ENCODE peak calls at places on chromosomes 7 and 10, in six cellular contexts. R, Z, A, M, W and F are unnamed samples.

GRCh38 chr10:122344741-122345258 is 29.7 kb upstream of the PLEKHA1 start:
- DNase-seq in M (peak), Z (no peak), A (no peak), R (peak), W (peak), F (no peak)

GRCh38 chr10:79350407-79351154 is 3.3 kb downstream of the PPIF start:
- DNase-seq in M (no peak), Z (no peak), A (no peak), R (no peak), W (no peak), F (peak)

GRCh38 chr10:129531195-129531968 is 64.3 kb downstream of the MGMT start:
- DNase-seq in R (peak), M (peak), Z (no peak), A (no peak), W (peak), F (no peak)

GRCh38 chr10:110273474-110273873 is 31.2 kb downstream of the SMNDC1 start:
- DNase-seq in R (peak), M (peak), W (peak), Z (peak), A (peak), F (peak)

GRCh38 chr10:5299950-5300349 is 64.8 kb upstream of the UCN3 start:
- DNase-seq in W (no peak), R (no peak), A (no peak), M (no peak), Z (no peak), F (no peak)

GRCh38 chr7:5237286-5237685 is 45.5 kb upstream of the SLC29A4 start:
- DNase-seq in M (peak), A (peak), Z (peak), R (peak), W (peak), F (no peak)

GRCh38 chr7:100895956-100896742 is 461 bp upstream of the ACHE start:
- DNase-seq in R (no peak), W (no peak), Z (peak), M (no peak), A (no peak), F (no peak)

GRCh38 chr7:144391823-144392255 is 11.7 kb downstream of the NOBOX start:
- DNase-seq in M (peak), W (peak), Z (no peak), R (peak), A (no peak), F (peak)

GRCh38 chr7:74253975-74254857 is at the start of gene RFC2:
- DNase-seq in A (peak), Z (peak), R (peak), M (peak), W (peak), F (peak)

GRCh38 chr7:125606661-125607060 is 677.0 kb upstream of the POT1 start:
- DNase-seq in A (no peak), R (no peak), W (no peak), M (no peak), Z (no peak), F (no peak)

GRCh38 chr10:111281516-111281915 is 204.7 kb downstream of the ADRA2A start:
- DNase-seq in Z (peak), W (no peak), M (no peak), R (no peak), A (no peak), F (no peak)

GRCh38 chr10:96500519-96500918 is 13.2 kb downstream of the TLL2 start:
- DNase-seq in W (no peak), M (no peak), A (no peak), R (no peak), Z (no peak), F (no peak)

GRCh38 chr7:105760549-105761447 is 115.6 kb downstream of the ATXN7L1 start:
- DNase-seq in M (peak), A (no peak), R (no peak), W (peak), Z (no peak), F (no peak)

DNA sequence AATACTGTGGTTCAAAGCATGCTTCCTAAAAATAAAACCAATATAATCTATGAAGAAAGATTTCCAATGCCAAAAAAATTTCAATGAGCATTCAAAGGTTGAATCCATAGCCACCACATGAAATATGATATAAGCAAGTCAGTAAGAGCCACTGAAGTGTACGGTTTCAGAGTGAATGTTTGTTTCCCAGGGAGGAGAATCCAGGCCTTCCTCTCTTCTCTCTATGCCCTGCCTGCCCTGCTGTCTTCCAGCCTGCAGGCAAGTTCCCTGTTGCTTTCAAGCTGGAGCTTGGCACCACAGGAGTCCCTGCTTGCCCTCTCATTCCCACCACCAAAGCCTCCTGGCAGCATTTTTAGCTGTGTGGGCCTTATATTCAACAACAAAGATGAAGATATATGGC is 1171.6 kb upstream of the C7orf33 start:
- DNase-seq in M (no peak), W (no peak), Z (no peak), R (no peak), A (no peak), F (no peak)
- TF ChIP-seq CTCF in M (no peak), W (no peak), Z (no peak), R (no peak), A (no peak), F (no peak)

GRCh38 chr7:15288746-15289145 is 273.1 kb downstream of the AGMO start:
- DNase-seq in R (peak), Z (no peak), M (peak), W (peak), A (no peak), F (no peak)

DNA sequence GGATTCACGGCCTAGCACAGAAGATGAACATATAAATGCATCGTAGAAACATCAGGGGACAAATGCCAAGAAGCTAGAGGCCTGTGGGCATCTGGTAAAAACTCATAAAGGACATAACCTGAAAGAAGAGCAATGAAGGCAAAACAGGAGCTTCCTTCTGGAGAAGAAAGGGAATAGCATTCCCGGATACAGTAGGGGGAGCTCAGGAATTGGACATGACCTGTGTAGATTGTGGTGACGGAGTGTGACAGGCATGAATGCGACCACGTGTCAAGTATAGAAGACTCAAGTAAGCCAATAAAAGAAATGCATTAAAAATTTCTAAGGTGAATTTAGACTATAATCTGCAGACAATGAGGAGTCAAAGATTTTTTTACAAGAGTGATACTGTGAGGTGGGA is 270.1 kb downstream of the AGMO start:
- DNase-seq in W (no peak), M (no peak), A (no peak), Z (no peak), R (no peak), F (no peak)
- TF ChIP-seq CTCF in W (no peak), M (no peak), A (no peak), Z (no peak), R (no peak), F (no peak)

DNA sequence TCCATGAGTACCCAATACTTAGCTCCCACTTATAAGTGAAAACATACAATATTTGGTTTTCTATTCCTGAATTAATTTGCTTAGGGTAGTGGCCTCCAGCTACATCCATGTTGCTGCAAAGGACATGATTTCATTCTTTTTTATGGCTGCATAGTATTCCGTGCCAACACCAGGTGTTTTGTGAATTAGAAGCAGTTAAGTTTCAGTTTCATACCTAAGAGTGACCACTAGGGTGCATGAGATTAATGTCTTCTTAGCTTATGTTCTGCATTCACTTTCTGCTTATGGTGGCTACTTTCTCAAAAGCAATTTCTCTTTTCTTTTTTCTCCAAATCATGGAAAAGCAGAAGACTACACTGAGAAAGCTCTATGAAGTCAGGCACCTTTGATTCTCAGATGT is 65.1 kb upstream of the VSTM2A start:
- DNase-seq in A (no peak), M (no peak), W (no peak), Z (no peak), R (no peak), F (no peak)
- TF ChIP-seq CTCF in A (no peak), M (no peak), W (no peak), Z (no peak), R (no peak), F (no peak)

GRCh38 chr7:128244861-128245260 is 3.8 kb downstream of the LEP start:
- DNase-seq in Z (no peak), M (no peak), A (no peak), R (no peak), W (no peak), F (no peak)

GRCh38 chr7:128243273-128243672 is 2.2 kb downstream of the LEP start:
- DNase-seq in R (no peak), M (no peak), Z (no peak), W (no peak), A (no peak), F (no peak)

GRCh38 chr7:128251337-128251736 is 10.3 kb downstream of the LEP start:
- DNase-seq in Z (no peak), A (no peak), W (no peak), R (no peak), M (no peak), F (no peak)

GRCh38 chr7:128247108-128247507 is 6.0 kb downstream of the LEP start:
- DNase-seq in Z (no peak), R (no peak), M (no peak), W (no peak), A (no peak), F (no peak)

DNA sequence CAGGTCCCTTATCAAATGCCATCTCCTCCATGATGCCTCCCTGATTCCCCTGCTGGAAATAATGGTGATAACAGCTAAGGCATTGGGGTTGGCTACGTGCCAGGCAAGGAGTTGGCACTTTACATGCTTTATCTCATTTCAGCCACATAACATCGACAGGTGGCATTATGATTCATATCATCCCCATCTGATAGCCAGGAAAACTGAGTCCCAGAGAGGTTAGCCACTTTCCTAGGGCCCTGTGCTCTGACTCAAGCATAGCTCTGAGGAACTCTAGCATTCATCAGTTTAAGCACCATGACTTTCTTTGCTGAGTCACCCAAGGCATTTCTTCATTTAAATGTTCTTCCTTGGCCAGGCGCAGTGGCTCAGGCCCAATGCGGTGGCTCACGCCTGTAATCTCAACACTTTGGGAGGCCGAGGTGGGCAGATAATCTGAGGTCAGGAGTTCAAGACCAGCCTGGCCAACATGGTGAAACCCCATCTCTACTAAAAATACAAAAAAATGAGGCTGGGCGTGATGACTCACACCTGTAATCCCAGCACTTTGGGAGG is 6.6 kb downstream of the LEP start:
- DNase-seq in M (peak), A (no peak), R (peak), W (peak), Z (no peak), F (no peak)
- TF ChIP-seq CTCF in M (no peak), A (no peak), R (no peak), W (no peak), Z (no peak), F (no peak)